ENCODE peak calls at places on chromosomes 1 and 21, in eight cellular contexts. C is GOT3; T is heart right ventricle; B is kidney tubule cell; I is stimulated activated naive CD8-positive, alpha-beta T cell treated with anti-CD3 and anti-CD28 coated beads, Interleukin-15, amount 100 ng/mL, for 72 hours; Q is fibroblast of lung; S is posterior cingulate gyrus; Z is stimulated activated CD8-positive, alpha-beta memory T cell treated with anti-CD3 and anti-CD28 coated beads, Interleukin-4, amount 100 ng/mL, for 1 hour. F is an unnamed sample.

GRCh38 chr1:151059342-151060240 is at the start of gene CDC42SE1:
- DNase-seq in C (peak), T (peak), B (peak), I (peak), Q (peak), S (peak), Z (peak), F (peak)

GRCh38 chr21:42496839-42497202 is 797 bp upstream of the RSPH1 start:
- DNase-seq in C (no peak), T (no peak), B (no peak), I (no peak), Q (no peak), S (peak), Z (no peak), F (no peak)

GRCh38 chr21:34589511-34590282 is 25.2 kb downstream of the RCAN1 start:
- DNase-seq in C (no peak), T (no peak), B (no peak), I (no peak), Q (no peak), S (no peak), Z (no peak), F (no peak)

GRCh38 chr1:43868741-43869067 is 64.9 kb upstream of the ARTN start:
- DNase-seq in C (no peak), T (no peak), B (no peak), I (no peak), Q (peak), S (no peak), Z (no peak), F (no peak)

GRCh38 chr1:63917571-63918394 is 144.0 kb downstream of the ROR1 start:
- DNase-seq in C (no peak), T (no peak), B (peak), I (no peak), Q (peak), S (no peak), Z (no peak), F (no peak)

GRCh38 chr1:9615316-9616063 is 26.8 kb downstream of the TMEM201 start:
- DNase-seq in C (peak), T (no peak), B (peak), I (peak), Q (peak), S (peak), Z (no peak), F (peak)

GRCh38 chr1:208369658-208370057 is 125.5 kb upstream of the PLXNA2 start:
- DNase-seq in C (no peak), T (no peak), B (no peak), I (no peak), Q (no peak), S (no peak), Z (no peak), F (no peak)

GRCh38 chr21:37071561-37072238 is 1.2 kb downstream of the PIGP start:
- DNase-seq in C (no peak), T (peak), B (peak), I (no peak), Q (peak), S (peak), Z (no peak), F (peak)

GRCh38 chr1:189103956-189104355 is 1373.7 kb downstream of the BRINP3 start:
- DNase-seq in C (no peak), T (no peak), B (peak), I (no peak), Q (peak), S (no peak), Z (no peak), F (no peak)

GRCh38 chr1:186026946-186027345 is 292.8 kb downstream of the HMCN1 start:
- DNase-seq in C (no peak), T (no peak), B (no peak), I (no peak), Q (no peak), S (no peak), Z (no peak), F (no peak)

GRCh38 chr1:50853325-50853724 is 106.7 kb downstream of the FAF1 start:
- DNase-seq in C (no peak), T (no peak), B (no peak), I (no peak), Q (no peak), S (no peak), Z (no peak), F (peak)

GRCh38 chr21:42437786-42438185 is 34.1 kb downstream of the UBASH3A start:
- DNase-seq in C (no peak), T (no peak), B (peak), I (no peak), Q (no peak), S (peak), Z (no peak), F (no peak)

GRCh38 chr1:200838676-200839445 is 33.9 kb upstream of the GPR25 start:
- DNase-seq in C (no peak), T (no peak), B (peak), I (no peak), Q (peak), S (no peak), Z (no peak), F (no peak)

GRCh38 chr1:200131551-200132125 is 104.1 kb downstream of the NR5A2 start:
- DNase-seq in C (no peak), T (no peak), B (peak), I (no peak), Q (peak), S (no peak), Z (no peak), F (peak)

GRCh38 chr1:21896652-21897532 is 40.2 kb downstream of the HSPG2 start:
- DNase-seq in C (no peak), T (peak), B (peak), I (no peak), Q (peak), S (no peak), Z (no peak), F (peak)

GRCh38 chr21:22855581-22855980 is 1857.4 kb downstream of the NCAM2 start:
- DNase-seq in C (no peak), T (no peak), B (peak), I (no peak), Q (no peak), S (no peak), Z (no peak), F (no peak)

GRCh38 chr1:226781937-226782609 is 43.0 kb upstream of the ITPKB start:
- DNase-seq in C (no peak), T (no peak), B (no peak), I (no peak), Q (no peak), S (no peak), Z (no peak), F (no peak)

GRCh38 chr1:6612641-6613360 is 730 bp upstream of the PHF13 start:
- DNase-seq in C (no peak), T (peak), B (peak), I (no peak), Q (peak), S (peak), Z (no peak), F (peak)

GRCh38 chr1:207965602-207966387 is 54.9 kb upstream of the CD34 start:
- DNase-seq in C (no peak), T (no peak), B (no peak), I (no peak), Q (peak), S (no peak), Z (no peak), F (no peak)

GRCh38 chr21:30233636-30234035 is 17.7 kb upstream of the CLDN8 start:
- DNase-seq in C (no peak), T (no peak), B (no peak), I (no peak), Q (no peak), S (no peak), Z (no peak), F (no peak)